ENCODE peak calls at places on chromosomes 12 and 14, in six cellular contexts. One of them, this sample, is unnamed.

GRCh38 chr12:52350021-52350620 is 17.2 kb downstream of the KRT85 start:
- DNase-seq in RPMI7951: no peak
- DNase-seq in HepG2: no peak
- DNase-seq in activated T-cell treated with anti-CD3 and anti-CD28 coated beads for 48 hours: no peak
- DNase-seq in activated CD4-positive, alpha-beta T cell treated with anti-CD3 and anti-CD28 coated beads, Interleukin-2, amount 50 U/mL, for 24 hours: no peak
- DNase-seq in Right ventricle myocardium superior: no peak
- DNase-seq in this sample: no peak

GRCh38 chr12:630656-631632 is 32.3 kb downstream of the NINJ2 start:
- DNase-seq in HepG2: no peak
- DNase-seq in Right ventricle myocardium superior: peak
- DNase-seq in activated T-cell treated with anti-CD3 and anti-CD28 coated beads for 48 hours: peak
- DNase-seq in RPMI7951: no peak
- DNase-seq in activated CD4-positive, alpha-beta T cell treated with anti-CD3 and anti-CD28 coated beads, Interleukin-2, amount 50 U/mL, for 24 hours: peak
- DNase-seq in this sample: no peak

GRCh38 chr12:118025168-118025567 is 8.7 kb downstream of the RFC5 start:
- DNase-seq in RPMI7951: no peak
- DNase-seq in HepG2: no peak
- DNase-seq in Right ventricle myocardium superior: no peak
- DNase-seq in activated T-cell treated with anti-CD3 and anti-CD28 coated beads for 48 hours: no peak
- DNase-seq in activated CD4-positive, alpha-beta T cell treated with anti-CD3 and anti-CD28 coated beads, Interleukin-2, amount 50 U/mL, for 24 hours: no peak
- DNase-seq in this sample: no peak

GRCh38 chr14:50008562-50009355 is 107.6 kb downstream of the VCPKMT start:
- DNase-seq in activated T-cell treated with anti-CD3 and anti-CD28 coated beads for 48 hours: no peak
- DNase-seq in HepG2: no peak
- DNase-seq in RPMI7951: no peak
- DNase-seq in activated CD4-positive, alpha-beta T cell treated with anti-CD3 and anti-CD28 coated beads, Interleukin-2, amount 50 U/mL, for 24 hours: no peak
- DNase-seq in Right ventricle myocardium superior: no peak
- DNase-seq in this sample: no peak

GRCh38 chr14:25406818-25407217 is 356.9 kb upstream of the STXBP6 start:
- DNase-seq in RPMI7951: peak
- DNase-seq in HepG2: peak
- DNase-seq in activated T-cell treated with anti-CD3 and anti-CD28 coated beads for 48 hours: no peak
- DNase-seq in Right ventricle myocardium superior: no peak
- DNase-seq in activated CD4-positive, alpha-beta T cell treated with anti-CD3 and anti-CD28 coated beads, Interleukin-2, amount 50 U/mL, for 24 hours: no peak
- DNase-seq in this sample: peak

GRCh38 chr12:116368196-116369194 is 91.0 kb upstream of the MED13L start:
- DNase-seq in activated CD4-positive, alpha-beta T cell treated with anti-CD3 and anti-CD28 coated beads, Interleukin-2, amount 50 U/mL, for 24 hours: no peak
- DNase-seq in RPMI7951: no peak
- DNase-seq in activated T-cell treated with anti-CD3 and anti-CD28 coated beads for 48 hours: no peak
- DNase-seq in HepG2: no peak
- DNase-seq in Right ventricle myocardium superior: no peak
- DNase-seq in this sample: no peak

GRCh38 chr12:52975820-52976573 is 27.1 kb downstream of the KRT18 start:
- DNase-seq in RPMI7951: peak
- DNase-seq in Right ventricle myocardium superior: peak
- DNase-seq in activated T-cell treated with anti-CD3 and anti-CD28 coated beads for 48 hours: no peak
- DNase-seq in HepG2: peak
- DNase-seq in activated CD4-positive, alpha-beta T cell treated with anti-CD3 and anti-CD28 coated beads, Interleukin-2, amount 50 U/mL, for 24 hours: no peak
- DNase-seq in this sample: no peak

GRCh38 chr12:64580681-64581080 is 29.6 kb upstream of the RASSF3 start:
- DNase-seq in HepG2: no peak
- DNase-seq in activated CD4-positive, alpha-beta T cell treated with anti-CD3 and anti-CD28 coated beads, Interleukin-2, amount 50 U/mL, for 24 hours: no peak
- DNase-seq in RPMI7951: no peak
- DNase-seq in activated T-cell treated with anti-CD3 and anti-CD28 coated beads for 48 hours: no peak
- DNase-seq in Right ventricle myocardium superior: no peak
- DNase-seq in this sample: no peak

GRCh38 chr14:70013269-70013873 is 134.2 kb downstream of the SMOC1 start:
- DNase-seq in activated T-cell treated with anti-CD3 and anti-CD28 coated beads for 48 hours: peak
- DNase-seq in activated CD4-positive, alpha-beta T cell treated with anti-CD3 and anti-CD28 coated beads, Interleukin-2, amount 50 U/mL, for 24 hours: no peak
- DNase-seq in RPMI7951: no peak
- DNase-seq in HepG2: peak
- DNase-seq in Right ventricle myocardium superior: no peak
- DNase-seq in this sample: no peak

GRCh38 chr12:122520676-122521075 is 6.1 kb downstream of the RSRC2 start:
- DNase-seq in HepG2: no peak
- DNase-seq in Right ventricle myocardium superior: no peak
- DNase-seq in RPMI7951: no peak
- DNase-seq in activated T-cell treated with anti-CD3 and anti-CD28 coated beads for 48 hours: no peak
- DNase-seq in activated CD4-positive, alpha-beta T cell treated with anti-CD3 and anti-CD28 coated beads, Interleukin-2, amount 50 U/mL, for 24 hours: no peak
- DNase-seq in this sample: no peak

GRCh38 chr12:78870539-78870938 is 6.0 kb downstream of the SYT1 start:
- DNase-seq in activated CD4-positive, alpha-beta T cell treated with anti-CD3 and anti-CD28 coated beads, Interleukin-2, amount 50 U/mL, for 24 hours: no peak
- DNase-seq in Right ventricle myocardium superior: no peak
- DNase-seq in RPMI7951: no peak
- DNase-seq in HepG2: no peak
- DNase-seq in activated T-cell treated with anti-CD3 and anti-CD28 coated beads for 48 hours: no peak
- DNase-seq in this sample: peak

GRCh38 chr14:20501346-20501745 is 4.0 kb upstream of the RNASE10 start:
- DNase-seq in activated CD4-positive, alpha-beta T cell treated with anti-CD3 and anti-CD28 coated beads, Interleukin-2, amount 50 U/mL, for 24 hours: no peak
- DNase-seq in activated T-cell treated with anti-CD3 and anti-CD28 coated beads for 48 hours: no peak
- DNase-seq in HepG2: no peak
- DNase-seq in RPMI7951: no peak
- DNase-seq in Right ventricle myocardium superior: no peak
- DNase-seq in this sample: no peak

GRCh38 chr12:123085730-123086487 is 65.0 kb downstream of the PITPNM2 start:
- DNase-seq in activated CD4-positive, alpha-beta T cell treated with anti-CD3 and anti-CD28 coated beads, Interleukin-2, amount 50 U/mL, for 24 hours: no peak
- DNase-seq in HepG2: peak
- DNase-seq in Right ventricle myocardium superior: peak
- DNase-seq in RPMI7951: peak
- DNase-seq in activated T-cell treated with anti-CD3 and anti-CD28 coated beads for 48 hours: no peak
- DNase-seq in this sample: peak

GRCh38 chr12:51188359-51189051 is 15.6 kb upstream of the TFCP2 start:
- DNase-seq in HepG2: no peak
- DNase-seq in Right ventricle myocardium superior: no peak
- DNase-seq in activated CD4-positive, alpha-beta T cell treated with anti-CD3 and anti-CD28 coated beads, Interleukin-2, amount 50 U/mL, for 24 hours: no peak
- DNase-seq in activated T-cell treated with anti-CD3 and anti-CD28 coated beads for 48 hours: no peak
- DNase-seq in RPMI7951: no peak
- DNase-seq in this sample: no peak

GRCh38 chr12:118424883-118425282 is 48.5 kb downstream of the SUDS3 start:
- DNase-seq in HepG2: no peak
- DNase-seq in activated T-cell treated with anti-CD3 and anti-CD28 coated beads for 48 hours: no peak
- DNase-seq in RPMI7951: no peak
- DNase-seq in activated CD4-positive, alpha-beta T cell treated with anti-CD3 and anti-CD28 coated beads, Interleukin-2, amount 50 U/mL, for 24 hours: no peak
- DNase-seq in Right ventricle myocardium superior: no peak
- DNase-seq in this sample: no peak

GRCh38 chr14:68412505-68413496 is 380.1 kb downstream of the ZFP36L1 start:
- DNase-seq in activated CD4-positive, alpha-beta T cell treated with anti-CD3 and anti-CD28 coated beads, Interleukin-2, amount 50 U/mL, for 24 hours: no peak
- DNase-seq in activated T-cell treated with anti-CD3 and anti-CD28 coated beads for 48 hours: no peak
- DNase-seq in HepG2: no peak
- DNase-seq in Right ventricle myocardium superior: no peak
- DNase-seq in RPMI7951: no peak
- DNase-seq in this sample: no peak

GRCh38 chr14:100731011-100731670 is 4.4 kb downstream of the DLK1 start:
- DNase-seq in RPMI7951: no peak
- DNase-seq in activated CD4-positive, alpha-beta T cell treated with anti-CD3 and anti-CD28 coated beads, Interleukin-2, amount 50 U/mL, for 24 hours: no peak
- DNase-seq in Right ventricle myocardium superior: no peak
- DNase-seq in HepG2: no peak
- DNase-seq in activated T-cell treated with anti-CD3 and anti-CD28 coated beads for 48 hours: no peak
- DNase-seq in this sample: no peak

This sample was measured in NCI-H2171 treated with DMSO at 0.1 percent for 48 hours.